ENCODE peak calls at places on chromosome 11, in seven cellular contexts. V is colonic mucosa, M is GM23248, J is tibial artery, C is fibroblast of lung, H is lower lobe of right lung, O is stomach. E is an unnamed sample. For H3K36me3, the result is how much of the 10 kb centered on the place peaks cover.

GRCh38 chr11:20276661-20277000 is 86.9 kb upstream of the HTATIP2 start:
- DNase-seq in C (no peak), V (no peak), O (no peak), J (no peak), H (no peak), M (no peak), E (no peak)

GRCh38 chr11:111976614-111977140 is 39.5 kb downstream of the DIXDC1 start:
- DNase-seq in V (no peak), O (no peak), H (peak), M (peak), C (peak), J (peak), E (no peak)

GRCh38 chr11:87454246-87454645 is 416.5 kb downstream of the TMEM135 start:
- DNase-seq in V (no peak), M (peak), H (no peak), C (no peak), O (peak), J (no peak), E (no peak)

GRCh38 chr11:134488913-134489312 is 76.9 kb upstream of the B3GAT1 start:
- DNase-seq in H (no peak), M (no peak), C (no peak), O (no peak), J (peak), V (no peak), E (no peak)

GRCh38 chr11:46234261-46234660 is 43.2 kb upstream of the CREB3L1 start:
- DNase-seq in V (no peak), O (no peak), J (no peak), H (no peak), M (no peak), C (no peak), E (no peak)

GRCh38 chr11:78784321-78785061 is 209.8 kb upstream of the NARS2 start:
- DNase-seq in O (no peak), J (no peak), M (peak), C (peak), H (no peak), V (no peak), E (peak)

GRCh38 chr11:74157169-74157568 is 13.6 kb downstream of the C2CD3 start:
- DNase-seq in O (no peak), C (peak), M (peak), H (no peak), V (no peak), J (no peak), E (no peak)

GRCh38 chr11:34570584-34570983 is 50.3 kb upstream of the EHF start:
- DNase-seq in M (no peak), C (peak), H (no peak), O (peak), V (no peak), J (no peak), E (no peak)

GRCh38 chr11:63242089-63242762 is 1.2 kb downstream of the SLC22A25 start:
- DNase-seq in M (no peak), O (no peak), H (no peak), J (no peak), V (no peak), C (no peak), E (no peak)

GRCh38 chr11:113728814-113729213 is 22.7 kb upstream of the TMPRSS5 start:
- DNase-seq in M (no peak), J (no peak), H (no peak), C (no peak), O (no peak), V (no peak), E (no peak)

GRCh38 chr11:34680918-34681554 is 60.1 kb downstream of the EHF start:
- DNase-seq in H (no peak), M (peak), O (no peak), V (no peak), J (no peak), C (peak), E (peak)

GRCh38 chr11:91935120-91935519 is 289.5 kb upstream of the FAT3 start:
- DNase-seq in M (no peak), O (no peak), V (no peak), J (no peak), C (no peak), H (no peak), E (no peak)

GRCh38 chr11:36249271-36249670 is 40.0 kb downstream of the COMMD9 start:
- DNase-seq in V (no peak), O (no peak), H (no peak), J (no peak), M (peak), C (peak), E (peak)

GRCh38 chr11:10770626-10771254 is 19.7 kb downstream of the CTR9 start:
- DNase-seq in V (peak), J (no peak), O (peak), H (no peak), M (peak), C (peak), E (peak)

GRCh38 chr11:41281131-41281742 is 178.2 kb downstream of the LRRC4C start:
- DNase-seq in C (peak), O (no peak), J (no peak), H (no peak), V (no peak), M (peak), E (no peak)

GRCh38 chr11:113603277-113604059 is 102.6 kb downstream of the TMPRSS5 start:
- DNase-seq in J (no peak), M (peak), V (no peak), H (no peak), O (no peak), C (peak), E (no peak)

GRCh38 chr11:46112961-46113617 is 8.2 kb downstream of the PHF21A start:
- DNase-seq in J (no peak), V (peak), M (peak), H (no peak), O (no peak), C (peak), E (peak)

GRCh38 chr11:10504490-10504889 is 36.5 kb downstream of the RNF141 start:
- DNase-seq in V (no peak), H (no peak), J (no peak), M (no peak), C (no peak), O (no peak), E (no peak)

GRCh38 chr11:10294289-10294953 is 402 bp upstream of the SBF2 start:
- DNase-seq in J (peak), C (peak), O (no peak), H (peak), M (peak), V (peak), E (peak)

GRCh38 chr11:39541945-39542351 is 1917.5 kb downstream of the LRRC4C start:
- DNase-seq in V (no peak), H (no peak), J (peak), C (peak), O (peak), M (no peak), E (no peak)

GRCh38 chr11:10376061-10376460 is 71.2 kb downstream of the ADM start:
- DNase-seq in V (no peak), J (peak), O (no peak), C (peak), H (no peak), M (no peak), E (no peak)

GRCh38 chr11:96257972-96258951 is 84.7 kb downstream of the MAML2 start:
- DNase-seq in V (no peak), C (peak), J (no peak), M (peak), H (no peak), O (no peak), E (peak)

GRCh38 chr11:19536131-19536530 is 176.5 kb upstream of the NAV2 start:
- DNase-seq in C (no peak), O (no peak), M (no peak), V (no peak), J (no peak), H (no peak), E (no peak)

GRCh38 chr11:32213223-32213622 is 122.3 kb downstream of the RCN1 start:
- DNase-seq in C (peak), V (no peak), J (no peak), O (no peak), M (peak), H (no peak), E (no peak)

GRCh38 chr11:86302092-86302793 is at the start of gene HIKESHI:
- DNase-seq in C (peak), O (peak), J (peak), M (peak), H (peak), V (peak), E (peak)

GRCh38 chr11:82756765-82757650 is 23.3 kb upstream of the FAM181B start:
- DNase-seq in C (no peak), O (no peak), H (no peak), V (no peak), J (no peak), M (no peak), E (no peak)

GRCh38 chr11:79438631-79439429 is 2.0 kb downstream of the TENM4 start:
- DNase-seq in M (peak), H (no peak), O (no peak), V (peak), C (peak), J (peak), E (no peak)

GRCh38 chr11:27084407-27084985 is 43.9 kb downstream of the BBOX1 start:
- DNase-seq in H (no peak), V (no peak), M (peak), J (no peak), C (peak), O (no peak), E (no peak)

GRCh38 chr11:132251095-132251494 is 880.7 kb downstream of the NTM start:
- DNase-seq in C (no peak), V (no peak), H (no peak), M (no peak), O (no peak), J (no peak), E (no peak)

GRCh38 chr11:76380161-76380976 is 563 bp downstream of the THAP12 start:
- DNase-seq in V (peak), M (peak), J (peak), C (peak), H (peak), O (no peak), E (no peak)

GRCh38 chr11:77874206-77874605 is 53.3 kb downstream of the AAMDC start:
- DNase-seq in J (no peak), O (no peak), M (peak), C (peak), H (no peak), V (no peak), E (no peak)

GRCh38 chr11:72951193-72951592 is 137.0 kb downstream of the ATG16L2 start:
- DNase-seq in M (peak), V (no peak), O (no peak), C (no peak), J (no peak), H (peak), E (no peak)

DNA sequence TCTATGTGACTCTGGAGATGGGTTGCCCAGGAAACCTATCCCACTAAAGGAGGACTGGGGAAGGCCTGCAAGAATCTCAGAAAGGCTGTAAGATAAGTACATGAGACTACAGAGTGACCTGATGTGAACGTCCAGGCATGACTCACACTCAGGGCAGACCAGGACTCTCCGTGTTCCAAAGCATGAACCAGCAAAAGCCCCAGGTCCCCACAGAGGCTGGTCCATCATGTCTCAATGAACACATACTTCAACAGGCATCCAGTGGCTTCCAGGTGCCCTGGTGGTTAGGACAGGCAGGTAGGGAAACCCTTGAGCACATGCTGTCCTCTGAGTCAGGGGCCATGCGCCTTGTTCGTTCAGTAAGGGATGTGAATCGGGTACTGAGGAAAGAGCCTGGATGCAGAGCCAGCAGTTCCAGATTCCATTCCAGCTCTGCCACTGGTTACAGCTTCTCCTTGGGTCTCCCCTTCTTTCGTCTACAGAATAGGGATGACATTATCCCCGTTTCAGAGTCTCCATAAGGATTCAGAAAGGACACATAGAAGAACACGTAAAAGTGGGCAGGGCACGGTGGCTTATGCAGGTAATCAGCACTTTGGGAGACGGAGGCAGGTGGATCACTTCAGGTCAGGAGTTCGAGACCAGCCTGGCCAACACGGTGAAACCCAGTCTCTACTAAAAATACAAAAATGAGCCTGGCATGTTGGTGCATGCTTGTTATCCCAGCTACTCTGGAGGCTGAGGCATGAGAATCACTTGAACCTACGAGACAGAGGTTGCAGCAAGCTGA is 129.0 kb upstream of the TEAD1 start:
- DNase-seq in V (peak), O (no peak), M (peak), C (peak), J (peak), H (no peak), E (no peak)
- H3K36me3 ChIP-seq in V (under half), O (under half), M (under half), C (under half), J (under half), H (under half), E (under half)

DNA sequence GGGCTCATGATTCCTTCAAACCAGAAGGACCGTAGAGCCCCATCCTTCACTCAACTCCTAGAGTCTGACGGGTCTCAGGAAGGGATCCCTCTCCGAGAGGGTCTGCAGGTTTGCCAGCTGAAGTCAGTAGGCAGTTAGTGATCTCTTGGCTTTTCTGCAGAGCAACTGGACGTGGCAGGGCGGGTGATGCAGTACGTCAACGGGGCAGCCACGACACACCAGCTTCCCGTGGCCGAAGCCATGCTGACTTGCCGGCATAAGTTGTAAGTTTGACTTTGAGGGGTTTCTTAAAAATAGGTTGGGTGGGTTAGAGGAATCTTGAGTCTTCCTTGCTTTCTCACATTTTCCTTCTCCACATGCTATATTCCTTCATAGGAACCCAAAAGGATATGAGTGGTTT is 33.3 kb upstream of the RAB1B start:
- DNase-seq in H (no peak), M (no peak), V (no peak), C (no peak), O (no peak), J (no peak), E (no peak)
- H3K36me3 ChIP-seq in H (half or more), M (under half), V (under half), C (under half), O (half or more), J (half or more), E (half or more)

GRCh38 chr11:3753110-3753509 is 44.2 kb downstream of the NUP98 start:
- DNase-seq in H (no peak), C (no peak), J (no peak), V (no peak), O (no peak), M (no peak), E (no peak)

GRCh38 chr11:3745161-3745560 is 52.2 kb downstream of the NUP98 start:
- DNase-seq in H (no peak), J (no peak), C (no peak), M (no peak), V (no peak), O (no peak), E (no peak)

DNA sequence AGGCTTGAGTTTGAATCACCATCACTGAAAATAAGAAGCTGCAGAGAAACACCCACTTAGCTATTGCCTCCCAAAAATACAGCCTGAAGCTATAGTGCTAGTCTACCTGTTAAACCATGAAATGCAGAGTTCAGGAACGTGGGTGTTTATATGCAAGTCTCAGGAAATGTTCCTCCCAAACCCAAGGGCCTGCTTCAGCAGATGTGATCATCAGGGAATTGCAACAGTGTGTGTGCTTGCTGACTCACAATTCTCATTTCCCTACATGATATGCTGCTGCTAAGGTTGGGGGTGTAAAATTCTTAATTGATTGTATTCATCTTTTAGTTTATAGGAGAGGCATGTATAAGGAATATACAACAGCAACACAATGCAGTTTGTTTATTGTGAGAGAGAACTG is 49.6 kb downstream of the NUP98 start:
- DNase-seq in H (no peak), M (peak), J (no peak), C (peak), V (no peak), O (no peak), E (no peak)
- H3K36me3 ChIP-seq in H (half or more), M (under half), J (half or more), C (under half), V (under half), O (half or more), E (half or more)

GRCh38 chr11:44914105-44914504 is 36.6 kb downstream of the TP53I11 start:
- DNase-seq in O (no peak), J (no peak), M (no peak), C (no peak), V (no peak), H (no peak), E (no peak)
- H3K36me3 ChIP-seq in O (under half), J (under half), M (under half), C (under half), V (under half), H (under half), E (under half)

GRCh38 chr11:65334696-65335295 is 1.1 kb downstream of the DPF2 start:
- DNase-seq in V (no peak), C (peak), O (no peak), J (no peak), H (no peak), M (peak), E (peak)

GRCh38 chr11:65338680-65339079 is 5.0 kb downstream of the DPF2 start:
- DNase-seq in O (no peak), J (no peak), C (no peak), H (no peak), M (no peak), V (no peak), E (no peak)

GRCh38 chr11:65340226-65340625 is 6.6 kb downstream of the DPF2 start:
- DNase-seq in V (no peak), C (no peak), O (no peak), J (no peak), M (no peak), H (no peak), E (no peak)
- H3K36me3 ChIP-seq in V (under half), C (under half), O (half or more), J (half or more), M (under half), H (half or more), E (half or more)

DNA sequence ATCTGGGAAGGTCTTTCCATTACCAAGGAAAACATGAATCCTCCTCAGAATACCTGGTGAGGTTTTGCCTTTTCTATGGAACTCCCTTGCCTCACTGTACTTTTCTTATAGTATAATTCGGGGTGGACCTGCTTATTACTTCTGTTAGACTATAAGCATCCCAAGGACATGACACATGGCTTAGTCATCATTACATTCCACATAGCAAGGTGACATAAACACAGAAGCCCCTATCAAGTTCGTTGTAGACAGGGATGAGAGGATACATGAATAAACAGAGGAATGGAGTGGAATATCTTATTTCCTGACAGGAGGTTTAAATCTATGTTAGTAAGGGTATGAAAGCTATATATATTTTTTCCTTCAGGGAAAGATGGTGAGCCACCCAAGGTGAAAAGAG is 532.2 kb upstream of the CCDC90B start:
- DNase-seq in V (no peak), O (no peak), J (no peak), H (no peak), C (peak), M (peak), E (no peak)
- H3K36me3 ChIP-seq in V (under half), O (under half), J (under half), H (under half), C (under half), M (under half), E (under half)

DNA sequence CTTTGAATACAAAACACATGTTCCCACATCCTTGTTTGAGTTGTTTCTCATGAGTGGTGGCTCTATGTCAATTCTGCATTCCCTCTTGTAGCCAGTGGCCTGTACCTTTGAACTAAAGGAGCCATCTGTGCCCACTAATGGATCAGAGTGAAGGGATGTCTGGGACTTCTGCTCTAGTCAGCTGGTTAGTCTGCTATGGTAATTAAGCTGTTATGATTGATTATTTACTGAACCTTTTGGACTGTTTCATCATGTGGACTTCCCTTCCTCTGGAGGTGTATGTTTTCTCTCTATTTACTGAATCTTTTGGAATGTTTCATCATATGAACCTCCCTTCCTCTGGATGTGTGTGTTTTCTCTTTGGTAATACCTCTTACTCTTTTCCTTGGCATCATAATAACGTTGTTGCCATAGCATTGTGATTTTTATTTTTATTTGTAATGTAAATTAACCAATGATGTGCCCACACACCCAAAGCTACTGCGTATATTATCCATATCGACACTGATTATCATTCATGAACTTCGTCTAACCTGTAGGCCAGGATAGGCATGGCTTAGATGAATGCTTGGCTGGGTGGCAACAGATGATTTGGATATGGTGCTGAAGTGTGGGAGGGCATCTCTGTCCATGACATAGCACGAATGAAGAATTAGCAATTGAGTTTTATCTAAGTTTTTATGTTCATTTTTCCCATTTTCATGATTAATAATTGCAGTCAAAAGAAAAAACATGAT is 112.3 kb upstream of the SORL1-AS1 start:
- DNase-seq in C (no peak), M (no peak), J (no peak), H (no peak), O (no peak), V (no peak), E (no peak)
- H3K36me3 ChIP-seq in C (under half), M (under half), J (under half), H (under half), O (under half), V (under half), E (under half)

DNA sequence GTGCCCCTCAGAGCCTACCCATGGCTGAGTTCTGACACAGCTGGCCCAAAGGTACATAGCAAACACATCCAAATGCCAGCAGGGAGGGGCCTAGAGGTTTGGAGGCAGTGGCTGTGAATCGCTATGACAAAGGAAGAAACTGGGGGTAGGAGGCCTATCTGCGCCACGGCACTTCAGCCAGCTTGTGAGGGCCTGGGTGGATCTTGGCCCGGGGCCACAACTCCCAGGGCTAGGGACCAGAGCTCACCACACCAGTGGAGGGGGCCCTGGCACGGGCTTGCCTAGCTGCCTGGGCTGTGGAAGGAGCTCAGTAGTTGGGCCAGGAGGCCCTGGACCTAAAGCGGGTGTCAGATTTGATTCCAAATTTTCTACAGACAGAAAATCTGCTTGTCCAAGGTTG is 9.4 kb upstream of the NAP1L4 start:
- DNase-seq in O (peak), M (no peak), V (no peak), C (peak), H (no peak), J (peak), E (no peak)
- H3K36me3 ChIP-seq in O (under half), M (under half), V (under half), C (under half), H (half or more), J (half or more), E (half or more)